ENCODE peak calls at places on chromosomes 3 and 15, in seven cellular contexts. J is neural crest cell, D is bronchial epithelial cell, I is mammary epithelial cell, T is A549, N is AG10803, Z is GM12878. Y is an unnamed sample.

GRCh38 chr15:85785887-85786777 is 8.6 kb downstream of the KLHL25 start:
- DNase-seq in J (no peak), D (peak), I (peak), T (peak), N (peak), Z (no peak), Y (peak)

GRCh38 chr15:33699691-33700447 is 268.4 kb upstream of the CHRM5 start:
- DNase-seq in J (no peak), D (peak), I (no peak), T (peak), N (peak), Z (no peak), Y (no peak)

GRCh38 chr15:56950979-56951378 is 32.5 kb downstream of the TCF12 start:
- DNase-seq in J (no peak), D (no peak), I (no peak), T (no peak), N (no peak), Z (peak), Y (no peak)

GRCh38 chr3:18007980-18008379 is 265.5 kb upstream of the TBC1D5 start:
- DNase-seq in J (no peak), D (no peak), I (no peak), T (no peak), N (no peak), Z (no peak), Y (no peak)

GRCh38 chr3:55177749-55178148 is 249.9 kb upstream of the LRTM1 start:
- DNase-seq in J (no peak), D (no peak), I (no peak), T (no peak), N (no peak), Z (no peak), Y (no peak)

GRCh38 chr3:4776980-4777581 is 202.2 kb upstream of the BHLHE40 start:
- DNase-seq in J (no peak), D (peak), I (peak), T (peak), N (peak), Z (peak), Y (no peak)

GRCh38 chr3:131386429-131386926 is 4.9 kb downstream of the NUDT16 start:
- DNase-seq in J (no peak), D (no peak), I (no peak), T (no peak), N (peak), Z (no peak), Y (no peak)

GRCh38 chr3:182913889-182914288 is 66.4 kb downstream of the DCUN1D1 start:
- DNase-seq in J (no peak), D (no peak), I (no peak), T (no peak), N (no peak), Z (peak), Y (no peak)

GRCh38 chr3:39267631-39268553 is 11.9 kb downstream of the CX3CR1 start:
- DNase-seq in J (no peak), D (no peak), I (no peak), T (no peak), N (no peak), Z (no peak), Y (no peak)

GRCh38 chr15:66163553-66163952 is 90.0 kb downstream of the MEGF11 start:
- DNase-seq in J (no peak), D (no peak), I (no peak), T (no peak), N (no peak), Z (no peak), Y (no peak)

GRCh38 chr15:40244961-40245523 is 6.2 kb downstream of the PAK6 start:
- DNase-seq in J (no peak), D (peak), I (peak), T (no peak), N (no peak), Z (no peak), Y (peak)

GRCh38 chr3:154818676-154819255 is 261.4 kb upstream of the MME start:
- DNase-seq in J (no peak), D (no peak), I (no peak), T (no peak), N (peak), Z (no peak), Y (no peak)

GRCh38 chr3:16374047-16375019 is 109.3 kb downstream of the OXNAD1 start:
- DNase-seq in J (no peak), D (no peak), I (no peak), T (no peak), N (no peak), Z (no peak), Y (no peak)

GRCh38 chr15:49877871-49878511 is 241.0 kb downstream of the ATP8B4 start:
- DNase-seq in J (no peak), D (no peak), I (no peak), T (no peak), N (peak), Z (no peak), Y (no peak)

GRCh38 chr15:49877117-49877860 is 241.7 kb downstream of the ATP8B4 start:
- DNase-seq in J (no peak), D (no peak), I (no peak), T (no peak), N (peak), Z (no peak), Y (no peak)

GRCh38 chr15:49876401-49877038 is 242.5 kb downstream of the ATP8B4 start:
- DNase-seq in J (no peak), D (peak), I (peak), T (peak), N (no peak), Z (no peak), Y (no peak)

GRCh38 chr15:49875392-49875791 is 243.6 kb downstream of the ATP8B4 start:
- DNase-seq in J (no peak), D (no peak), I (peak), T (peak), N (no peak), Z (no peak), Y (peak)
- TF ChIP-seq CTCF in J (peak), D (peak), I (peak), T (no peak), N (no peak), Z (no peak), Y (no peak)

DNA sequence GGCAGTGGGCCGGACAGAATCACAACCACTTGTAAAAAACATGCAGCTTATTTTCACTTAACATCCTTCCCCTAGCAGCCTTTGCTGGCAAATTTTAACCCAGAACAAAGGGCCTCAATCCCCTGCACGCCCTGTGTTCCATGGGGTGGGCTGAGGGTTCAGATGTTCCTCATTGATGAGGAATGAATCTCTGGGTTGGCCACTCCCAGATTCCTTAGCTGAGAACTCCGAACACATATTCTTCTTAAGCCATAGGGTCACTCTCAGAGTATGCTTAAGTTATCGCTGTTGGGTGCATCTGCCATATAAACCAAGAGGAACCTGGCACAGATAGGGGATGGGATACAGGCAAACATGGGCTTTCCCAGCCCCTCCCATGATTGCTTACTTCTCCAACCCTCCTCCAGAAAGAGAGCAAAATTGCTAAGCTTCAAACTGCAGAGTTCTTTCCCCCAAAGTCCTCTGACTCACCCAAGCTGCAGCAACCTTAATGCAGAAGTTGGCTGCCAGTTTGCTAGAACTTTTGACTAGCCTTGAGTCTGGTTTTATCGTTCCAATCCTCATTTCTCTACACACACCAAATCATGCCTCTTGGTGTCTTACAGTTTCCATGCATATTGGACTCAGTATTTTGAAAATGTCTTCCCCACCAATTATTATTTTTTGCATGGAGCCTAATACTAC is 146.8 kb downstream of the CD47 start:
- DNase-seq in J (no peak), D (peak), I (no peak), T (no peak), N (peak), Z (no peak), Y (no peak)
- TF ChIP-seq CTCF in J (no peak), D (no peak), I (no peak), T (no peak), N (no peak), Z (no peak), Y (no peak)

GRCh38 chr3:138114988-138115971 is at the start of gene DZIP1L:
- DNase-seq in J (peak), D (peak), I (peak), T (peak), N (peak), Z (no peak), Y (peak)
- TF ChIP-seq CTCF in J (peak), D (peak), I (no peak), T (peak), N (no peak), Z (peak), Y (peak)

DNA sequence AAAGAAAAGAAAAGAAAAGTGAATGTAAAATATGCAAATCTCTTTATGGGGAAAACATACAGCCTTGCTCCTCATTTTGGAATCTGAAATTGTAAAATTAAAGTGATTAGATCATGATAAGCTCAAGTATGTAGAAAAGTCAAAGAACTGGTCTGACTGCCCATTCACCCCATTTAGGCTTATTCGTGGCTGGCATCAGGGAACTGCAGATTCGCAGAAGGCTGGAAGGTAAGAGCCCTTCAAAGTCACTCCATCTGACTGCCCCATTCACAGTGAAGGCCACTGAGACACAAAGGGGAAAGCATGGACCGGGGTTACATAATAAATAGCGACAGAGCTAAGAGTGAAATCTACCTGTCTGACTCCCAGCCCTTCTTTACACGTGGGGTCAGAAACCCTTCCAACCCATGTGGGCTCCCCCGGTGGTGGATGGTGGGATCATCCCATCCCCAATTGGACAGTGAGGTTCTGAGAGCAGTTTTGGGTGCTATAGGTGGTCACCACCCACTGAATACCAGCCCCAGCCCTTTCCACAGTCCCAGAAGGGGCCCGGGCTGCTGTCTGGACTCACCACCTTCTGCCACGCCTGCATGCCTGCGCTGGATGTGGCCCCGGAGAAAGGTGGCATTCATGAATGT is 18.1 kb downstream of the DZIP1L start:
- DNase-seq in J (no peak), D (no peak), I (no peak), T (no peak), N (no peak), Z (no peak), Y (peak)
- TF ChIP-seq CTCF in J (peak), D (peak), I (peak), T (no peak), N (peak), Z (no peak), Y (peak)

DNA sequence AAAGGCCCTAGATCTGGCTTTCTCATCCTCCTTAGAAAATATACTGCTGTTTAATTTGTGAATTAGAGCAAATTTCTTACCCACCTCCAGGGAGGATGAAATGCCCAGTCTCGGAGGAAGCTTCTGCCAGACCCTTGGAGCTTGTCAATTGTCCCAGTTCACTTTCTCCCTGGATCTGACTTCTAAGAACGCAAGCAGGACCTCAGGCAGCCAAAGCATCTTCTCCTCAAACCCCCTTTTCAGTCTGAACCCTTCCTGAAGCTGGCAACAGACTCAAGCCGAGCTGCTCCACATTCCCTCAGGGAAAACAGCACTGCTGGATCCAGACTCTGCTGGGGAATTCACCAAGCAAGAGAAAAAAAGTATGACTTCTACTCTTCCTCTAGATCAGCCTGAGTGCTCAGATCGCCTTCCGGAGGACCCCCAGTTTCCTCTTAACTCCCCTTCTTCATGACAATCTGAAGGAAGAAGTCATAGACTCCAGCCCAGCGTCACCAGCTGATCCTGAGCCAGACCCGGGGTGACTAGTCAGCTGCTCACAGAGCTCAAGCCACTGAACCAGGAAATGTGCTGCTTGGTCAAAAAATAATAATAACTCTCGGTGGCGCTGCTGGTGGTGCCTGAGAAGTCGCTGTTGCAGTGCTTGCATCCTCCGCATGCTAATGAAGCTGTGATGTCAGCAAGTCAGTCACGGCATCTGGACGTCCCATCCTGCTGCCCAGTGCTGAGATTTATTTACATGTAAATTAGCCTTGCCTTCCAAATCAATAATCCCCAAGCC is at the start of gene PRICKLE2:
- DNase-seq in J (peak), D (no peak), I (peak), T (peak), N (peak), Z (peak), Y (peak)
- TF ChIP-seq CTCF in J (peak), D (no peak), I (peak), T (peak), N (peak), Z (no peak), Y (no peak)

DNA sequence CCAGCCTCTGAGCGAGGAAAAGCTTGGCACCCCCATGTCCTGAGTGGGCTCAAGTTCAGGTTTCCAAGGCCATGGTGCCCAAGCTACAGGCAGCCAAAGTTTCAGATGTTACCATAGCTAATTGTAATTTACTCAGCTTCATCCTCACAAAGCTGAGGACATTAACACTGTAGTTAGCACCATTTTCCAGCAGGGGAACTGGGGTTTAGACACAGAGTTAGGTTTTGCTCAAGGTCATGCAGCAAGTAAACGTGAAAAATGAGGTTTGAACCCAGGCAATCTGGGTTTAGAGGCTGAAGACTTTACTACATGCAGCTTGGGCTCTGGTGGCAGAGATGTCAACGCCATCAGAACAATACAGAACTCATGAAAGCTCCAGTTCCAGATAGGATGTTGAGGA is 199.0 kb downstream of the TJP1 start:
- DNase-seq in J (no peak), D (no peak), I (no peak), T (no peak), N (no peak), Z (no peak), Y (no peak)
- TF ChIP-seq CTCF in J (no peak), D (no peak), I (no peak), T (no peak), N (no peak), Z (no peak), Y (no peak)

GRCh38 chr3:112634786-112635541 is 6.0 kb downstream of the CCDC80 start:
- DNase-seq in J (no peak), D (no peak), I (no peak), T (no peak), N (no peak), Z (no peak), Y (no peak)

GRCh38 chr3:112633757-112634156 is 7.2 kb downstream of the CCDC80 start:
- DNase-seq in J (no peak), D (no peak), I (no peak), T (no peak), N (no peak), Z (no peak), Y (no peak)

GRCh38 chr3:112637700-112638099 is 3.2 kb downstream of the CCDC80 start:
- DNase-seq in J (no peak), D (no peak), I (no peak), T (no peak), N (no peak), Z (no peak), Y (no peak)

GRCh38 chr3:112633191-112633590 is 7.8 kb downstream of the CCDC80 start:
- DNase-seq in J (no peak), D (no peak), I (no peak), T (no peak), N (no peak), Z (no peak), Y (no peak)

GRCh38 chr3:112635674-112636073 is 5.3 kb downstream of the CCDC80 start:
- DNase-seq in J (no peak), D (no peak), I (peak), T (no peak), N (peak), Z (no peak), Y (no peak)
- TF ChIP-seq CTCF in J (no peak), D (no peak), I (no peak), T (no peak), N (peak), Z (no peak), Y (no peak)

GRCh38 chr3:13282986-13283876 is 136.9 kb downstream of the NUP210 start:
- DNase-seq in J (no peak), D (no peak), I (peak), T (peak), N (no peak), Z (no peak), Y (peak)
- TF ChIP-seq CTCF in J (peak), D (peak), I (no peak), T (peak), N (no peak), Z (no peak), Y (peak)

Y was measured in Calu3.